ENCODE peak calls at places on chromosomes 11 and 22, in ten cellular contexts. K, C, H, L, F, N, U, P, I and B are unnamed samples.
A peak's percentile ranks its signal among the peaks of the same experiment; 100 is the strongest.

GRCh38 chr22:23054531-23055257 is 15.6 kb upstream of the GNAZ start:
- DNase-seq in N (peak; percentile 36), H (no peak), I (no peak), C (no peak), K (no peak), L (no peak), P (no peak), U (peak; percentile 26), F (no peak), B (no peak)

GRCh38 chr11:110125632-110126031 is 32.4 kb downstream of the ZC3H12C start:
- DNase-seq in F (no peak), C (peak; percentile 72), N (no peak), L (no peak), P (no peak), K (peak; percentile 98), U (no peak), I (no peak), H (no peak), B (no peak)

GRCh38 chr11:4090258-4090657 is 4.3 kb upstream of the RRM1 start:
- DNase-seq in L (no peak), H (no peak), F (no peak), U (no peak), C (no peak), P (no peak), I (no peak), N (no peak), K (no peak), B (no peak)

GRCh38 chr11:14422052-14422813 is 63.2 kb upstream of the RRAS2 start:
- DNase-seq in P (peak; percentile 80), C (peak; percentile 89), H (peak; percentile 98), L (no peak), F (peak; percentile 44), U (no peak), K (peak; percentile 100), I (peak; percentile 27), N (peak; percentile 81), B (peak; percentile 87)

GRCh38 chr11:106011481-106011880 is 10.6 kb downstream of the MSANTD4 start:
- DNase-seq in F (no peak), H (no peak), L (no peak), K (peak; percentile 44), P (no peak), U (no peak), I (no peak), N (no peak), C (no peak), B (no peak)

GRCh38 chr11:116707250-116707649 is 65.5 kb downstream of the BUD13 start:
- DNase-seq in C (no peak), H (no peak), U (no peak), I (no peak), K (no peak), L (no peak), N (no peak), P (no peak), F (no peak), B (no peak)

GRCh38 chr22:29328566-29329500 is 13.3 kb upstream of the RASL10A start:
- DNase-seq in F (no peak), P (no peak), C (no peak), K (no peak), L (no peak), I (no peak), H (peak; percentile 57), N (no peak), U (no peak), B (no peak)

GRCh38 chr11:83540112-83540675 is 254.0 kb upstream of the CCDC90B start:
- DNase-seq in I (no peak), H (no peak), U (no peak), N (no peak), K (no peak), C (no peak), P (no peak), L (no peak), F (no peak), B (no peak)